ENCODE peak calls at places on chromosomes 11 and 22, in six cellular contexts. J, B, X, N, D and S are unnamed samples.

GRCh38 chr22:38494498-38494897 is 11.6 kb downstream of the DDX17 start:
- DNase-seq in D (no peak), J (no peak), X (no peak), B (no peak), N (no peak), S (no peak)

GRCh38 chr22:36865346-36865745 is 4.5 kb downstream of the NCF4 start:
- DNase-seq in D (peak; percentile 31), N (no peak), X (no peak), J (no peak), B (peak; percentile 55), S (no peak)

GRCh38 chr11:87144266-87144665 is 106.5 kb downstream of the TMEM135 start:
- DNase-seq in X (no peak), B (no peak), J (peak; percentile 22), D (no peak), N (no peak), S (no peak)

GRCh38 chr22:49599691-49600451 is 227.8 kb downstream of the BRD1 start:
- DNase-seq in X (no peak), D (no peak), J (no peak), B (no peak), N (no peak), S (no peak)

GRCh38 chr22:49770454-49771265 is 57.0 kb downstream of the BRD1 start:
- DNase-seq in B (no peak), D (no peak), N (no peak), X (no peak), J (no peak), S (no peak)

GRCh38 chr11:43923327-43924111 is 18.9 kb upstream of the C11orf96 start:
- DNase-seq in N (peak; percentile 56), B (peak; percentile 75), D (peak; percentile 57), X (no peak), J (peak; percentile 40), S (peak; percentile 3)

GRCh38 chr11:102451693-102452460 is 688 bp downstream of the TMEM123 start:
- DNase-seq in B (peak; percentile 77), J (peak; percentile 67), X (no peak), D (peak; percentile 82), N (peak; percentile 80), S (peak; percentile 89)

GRCh38 chr22:24430431-24431308 is 3.3 kb downstream of the ADORA2A start:
- DNase-seq in B (no peak), X (no peak), N (no peak), J (no peak), D (no peak), S (no peak)

GRCh38 chr11:67400942-67401494 is 640 bp downstream of the PPP1CA start:
- DNase-seq in D (no peak), J (no peak), X (no peak), B (peak; percentile 55), N (no peak), S (no peak)

GRCh38 chr22:48884292-48884691 is 943.4 kb downstream of the BRD1 start:
- DNase-seq in N (no peak), B (no peak), D (no peak), X (no peak), J (no peak), S (no peak)

GRCh38 chr11:84465040-84465439 is 1162.1 kb downstream of the DLG2 start:
- DNase-seq in D (no peak), N (no peak), B (peak; percentile 36), X (no peak), J (no peak), S (no peak)

GRCh38 chr11:126465573-126466287 is 110.2 kb downstream of the ST3GAL4 start:
- DNase-seq in N (peak; percentile 57), X (no peak), D (no peak), B (peak; percentile 40), J (no peak), S (peak; percentile 97)

GRCh38 chr22:48051796-48052620 is 1289.6 kb downstream of the TBC1D22A start:
- DNase-seq in B (no peak), J (no peak), D (no peak), X (no peak), N (no peak), S (no peak)

GRCh38 chr22:46357711-46358505 is 22.4 kb downstream of the TRMU start:
- DNase-seq in B (no peak), X (no peak), D (no peak), J (no peak), N (peak; percentile 32), S (no peak)

GRCh38 chr22:33362702-33363101 is 304.5 kb upstream of the SYN3 start:
- DNase-seq in D (no peak), N (no peak), X (no peak), J (no peak), B (no peak), S (no peak)

GRCh38 chr22:33357894-33358440 is 299.8 kb upstream of the SYN3 start:
- DNase-seq in J (no peak), B (no peak), D (no peak), X (no peak), N (no peak), S (no peak)

GRCh38 chr22:33361581-33361980 is 303.4 kb upstream of the SYN3 start:
- DNase-seq in J (no peak), D (no peak), N (no peak), X (no peak), B (peak; percentile 59), S (no peak)
- TF ChIP-seq EZH2phosphoT487 in J (no peak), D (no peak), N (no peak), X (no peak), B (no peak), S (no peak)

DNA sequence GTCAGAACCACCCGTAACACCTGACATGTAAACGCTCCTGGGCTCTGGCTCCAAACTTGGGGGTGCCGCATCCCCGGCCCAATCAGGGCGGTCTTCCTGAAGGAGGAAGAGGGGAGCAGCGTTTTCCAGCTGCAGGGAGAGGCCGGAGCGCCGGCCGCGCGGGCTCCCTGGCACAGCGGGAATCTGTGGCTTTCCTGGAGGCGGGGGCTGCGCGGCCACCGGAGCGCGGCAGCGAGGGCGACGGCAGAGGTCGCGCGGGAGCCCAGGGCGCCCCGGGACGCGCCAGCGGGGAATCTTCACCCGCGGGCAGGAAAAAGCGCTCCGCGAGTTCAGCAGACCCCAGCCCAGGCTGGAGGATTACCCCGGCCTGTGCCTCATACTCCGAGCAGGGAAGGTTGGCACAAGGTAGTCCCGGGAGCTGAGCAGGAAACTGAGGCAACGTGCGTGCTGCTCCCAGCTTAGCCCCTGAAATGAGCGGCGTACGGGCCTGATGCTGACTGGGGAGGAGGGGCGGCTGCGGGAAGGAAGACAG is 600 bp upstream of the ESAM start:
- DNase-seq in X (no peak), N (peak; percentile 79), D (peak; percentile 67), B (peak; percentile 30), J (peak; percentile 37), S (peak; percentile 27)
- H3K9ac ChIP-seq in X (peak overlapping the region; percentile 65), N (no peak overlapping the region), D (no peak overlapping the region), B (peak overlapping the region; percentile 11), J (peak overlapping the region; percentile 50), S (peak overlapping the region; percentile 72)

GRCh38 chr11:9755561-9755960 is 91.7 kb downstream of the SWAP70 start:
- DNase-seq in N (no peak), D (no peak), J (no peak), B (peak; percentile 53), X (no peak), S (no peak)

GRCh38 chr11:9754041-9754471 is 90.2 kb downstream of the SWAP70 start:
- DNase-seq in N (no peak), B (peak; percentile 49), X (no peak), J (no peak), D (no peak), S (no peak)

GRCh38 chr11:9752091-9752490 is 88.2 kb downstream of the SWAP70 start:
- DNase-seq in B (peak; percentile 27), N (peak; percentile 43), D (no peak), J (peak; percentile 8), X (no peak), S (no peak)

GRCh38 chr11:9750551-9750950 is 86.7 kb downstream of the SWAP70 start:
- DNase-seq in X (no peak), B (no peak), J (peak; percentile 20), D (no peak), N (no peak), S (no peak)

GRCh38 chr11:9753031-9753430 is 89.2 kb downstream of the SWAP70 start:
- DNase-seq in N (no peak), J (peak; percentile 62), D (no peak), X (no peak), B (peak; percentile 89), S (no peak)
- TF ChIP-seq EZH2phosphoT487 in N (no peak), J (no peak), D (no peak), X (no peak), B (no peak), S (no peak)

GRCh38 chr11:128474036-128474874 is 113.1 kb downstream of the ETS1 start:
- DNase-seq in D (peak; percentile 54), J (no peak), X (no peak), N (no peak), B (peak; percentile 46), S (no peak)
- H3K9ac ChIP-seq in D (no peak overlapping the region), J (no peak overlapping the region), X (no peak overlapping the region), N (peak overlapping the region; percentile 6), B (peak overlapping the region; percentile 40), S (no peak overlapping the region)

GRCh38 chr11:1863352-1864215 is 10.7 kb downstream of the LSP1 start:
- DNase-seq in D (peak; percentile 84), X (peak; percentile 68), J (peak; percentile 79), B (peak; percentile 89), N (peak; percentile 86), S (no peak)
- TF ChIP-seq EZH2phosphoT487 in D (no peak), X (no peak), J (no peak), B (no peak), N (no peak), S (no peak)

GRCh38 chr22:45010532-45010900 is 711 bp upstream of the PHF21B start:
- DNase-seq in X (no peak), J (no peak), N (peak; percentile 71), B (no peak), D (no peak), S (no peak)
- H3K9ac ChIP-seq in X (no peak overlapping the region), J (no peak overlapping the region), N (peak overlapping the region; percentile 53), B (no peak overlapping the region), D (peak overlapping the region; percentile 51), S (no peak overlapping the region)

GRCh38 chr11:46562527-46562926 is 31.3 kb downstream of the AMBRA1 start:
- DNase-seq in J (no peak), B (no peak), N (no peak), D (no peak), X (no peak), S (no peak)

GRCh38 chr11:46564459-46564858 is 29.4 kb downstream of the AMBRA1 start:
- DNase-seq in N (no peak), X (no peak), J (peak; percentile 49), D (no peak), B (peak; percentile 74), S (no peak)

GRCh38 chr11:46559815-46560214 is 34.0 kb downstream of the AMBRA1 start:
- DNase-seq in D (no peak), N (no peak), J (no peak), X (no peak), B (no peak), S (no peak)

GRCh38 chr11:46557684-46558151 is 36.1 kb downstream of the AMBRA1 start:
- DNase-seq in D (no peak), J (peak; percentile 65), N (no peak), B (peak; percentile 62), X (peak; percentile 29), S (no peak)

GRCh38 chr11:46560300-46561025 is 33.4 kb downstream of the AMBRA1 start:
- DNase-seq in J (no peak), N (no peak), X (no peak), D (no peak), B (peak; percentile 63), S (peak; percentile 72)
- TF ChIP-seq EZH2phosphoT487 in J (no peak), N (no peak), X (no peak), D (no peak), B (no peak), S (no peak)